ENCODE peak calls at places on chromosome 15, in five cellular contexts. I is SK-MEL-5, P is ovary, T is EL, S is A172. X is an unnamed sample.

GRCh38 chr15:95843241-95843851 is 487.2 kb upstream of the NR2F2 start:
- DNase-seq in S (peak), I (peak), P (no peak), T (peak), X (no peak)

GRCh38 chr15:43519207-43519606 is 1.8 kb downstream of the MAP1A start:
- DNase-seq in T (no peak), P (no peak), I (no peak), S (no peak), X (no peak)

GRCh38 chr15:77870195-77871065 is 207.1 kb downstream of the TBC1D2B start:
- DNase-seq in T (peak), S (peak), I (peak), P (peak), X (no peak)

GRCh38 chr15:89828324-89829145 is 13.9 kb upstream of the ANPEP start:
- DNase-seq in I (no peak), P (peak), T (peak), S (peak), X (no peak)

GRCh38 chr15:65731926-65732325 is 60.2 kb downstream of the DENND4A start:
- DNase-seq in I (no peak), P (no peak), S (no peak), T (peak), X (no peak)

GRCh38 chr15:32687556-32687955 is 30.2 kb upstream of the GREM1 start:
- DNase-seq in I (no peak), P (no peak), T (peak), S (peak), X (no peak)

GRCh38 chr15:31359722-31360111 is 33.1 kb downstream of the KLF13 start:
- DNase-seq in T (no peak), P (no peak), I (no peak), S (no peak), X (no peak)

GRCh38 chr15:91499774-91500383 is 353.6 kb upstream of the SLCO3A1 start:
- DNase-seq in I (peak), T (no peak), S (no peak), P (no peak), X (no peak)

GRCh38 chr15:90819390-90819789 is 49.0 kb upstream of the FURIN start:
- DNase-seq in S (no peak), I (no peak), P (no peak), T (no peak), X (no peak)

GRCh38 chr15:74752486-74753395 is 4.1 kb downstream of the CYP1A2 start:
- DNase-seq in P (no peak), T (peak), S (peak), I (no peak), X (peak)

GRCh38 chr15:83443076-83443847 is 3.9 kb upstream of the SH3GL3 start:
- DNase-seq in P (no peak), S (no peak), I (no peak), T (no peak), X (no peak)

GRCh38 chr15:28021281-28022039 is 77.7 kb downstream of the OCA2 start:
- DNase-seq in T (peak), P (no peak), S (peak), I (peak), X (peak)

X was measured in epithelial cell of proximal tubule.